ENCODE peak calls at places on chromosomes 13 and 19, in seven cellular contexts. C, F, G, M, L, S and A are unnamed samples. For H3K9me3 and H3K4me1, the result is how much of the 10 kb centered on the place peaks cover.

GRCh38 chr19:5142725-5143097 is 173.8 kb downstream of the KDM4B start:
- DNase-seq in C (no peak), F (no peak), G (no peak), M (no peak), L (no peak), S (no peak), A (no peak)

GRCh38 chr13:78192721-78193120 is 274.1 kb upstream of the EDNRB start:
- DNase-seq in C (no peak), F (no peak), G (no peak), M (no peak), L (no peak), S (no peak), A (no peak)

GRCh38 chr13:80547885-80548284 is 207.0 kb upstream of the SPRY2 start:
- DNase-seq in C (no peak), F (no peak), G (no peak), M (no peak), L (no peak), S (no peak), A (no peak)

GRCh38 chr13:95301135-95301946 is at the start of gene ABCC4:
- DNase-seq in C (peak), F (peak), G (peak), M (no peak), L (peak), S (no peak), A (peak)

GRCh38 chr19:12365094-12365371 is 450 bp downstream of the ZNF442 start:
- DNase-seq in C (no peak), F (no peak), G (no peak), M (no peak), L (peak), S (no peak), A (peak)

GRCh38 chr13:21402586-21403307 is 56.4 kb downstream of the ZDHHC20 start:
- DNase-seq in C (no peak), F (no peak), G (no peak), M (no peak), L (no peak), S (no peak), A (no peak)

GRCh38 chr13:65789815-65790214 is 1440.3 kb downstream of the PCDH9 start:
- DNase-seq in C (no peak), F (no peak), G (no peak), M (no peak), L (no peak), S (no peak), A (no peak)

GRCh38 chr13:50989476-50989875 is 79.9 kb downstream of the RNASEH2B start:
- DNase-seq in C (no peak), F (no peak), G (peak), M (peak), L (no peak), S (no peak), A (peak)

GRCh38 chr19:51552608-51552995 is 18.5 kb upstream of the ZNF175 start:
- DNase-seq in C (no peak), F (no peak), G (no peak), M (no peak), L (no peak), S (no peak), A (no peak)

GRCh38 chr13:73952683-73953082 is 181.5 kb downstream of the KLF12 start:
- DNase-seq in C (no peak), F (no peak), G (no peak), M (no peak), L (no peak), S (peak), A (peak)

GRCh38 chr19:51440846-51441409 is 17.3 kb downstream of the SIGLEC8 start:
- DNase-seq in C (no peak), F (no peak), G (no peak), M (no peak), L (peak), S (no peak), A (no peak)

GRCh38 chr19:17922138-17922537 is 10.7 kb upstream of the CCDC124 start:
- DNase-seq in C (no peak), F (no peak), G (no peak), M (no peak), L (no peak), S (no peak), A (no peak)

GRCh38 chr13:110759710-110760109 is 46.2 kb downstream of the ING1 start:
- DNase-seq in C (no peak), F (no peak), G (no peak), M (no peak), L (no peak), S (no peak), A (no peak)

GRCh38 chr19:48511321-48511731 is 309 bp downstream of the LMTK3 start:
- DNase-seq in C (no peak), F (peak), G (no peak), M (no peak), L (no peak), S (no peak), A (no peak)

GRCh38 chr13:24742986-24743385 is 21.0 kb upstream of the RNF17 start:
- DNase-seq in C (no peak), F (no peak), G (no peak), M (no peak), L (no peak), S (peak), A (no peak)

GRCh38 chr13:59946924-59947323 is 216.8 kb downstream of the DIAPH3 start:
- DNase-seq in C (no peak), F (no peak), G (no peak), M (no peak), L (no peak), S (no peak), A (peak)

GRCh38 chr19:18007939-18008673 is at the start of gene ARRDC2:
- DNase-seq in C (peak), F (peak), G (peak), M (peak), L (peak), S (peak), A (peak)

GRCh38 chr13:67614013-67614412 is 383.9 kb upstream of the PCDH9 start:
- DNase-seq in C (no peak), F (no peak), G (no peak), M (no peak), L (no peak), S (no peak), A (no peak)

GRCh38 chr19:40147693-40148347 is 43.4 kb upstream of the MAP3K10 start:
- DNase-seq in C (peak), F (no peak), G (no peak), M (no peak), L (no peak), S (no peak), A (no peak)

GRCh38 chr13:42707003-42707402 is 74.4 kb upstream of the FAM216B start:
- DNase-seq in C (no peak), F (no peak), G (no peak), M (no peak), L (no peak), S (no peak), A (no peak)

GRCh38 chr13:42153371-42153770 is 104.9 kb downstream of the DGKH start:
- DNase-seq in C (no peak), F (no peak), G (no peak), M (no peak), L (no peak), S (no peak), A (no peak)

GRCh38 chr19:18424122-18424889 is 5.1 kb downstream of the SSBP4 start:
- DNase-seq in C (no peak), F (no peak), G (no peak), M (no peak), L (peak), S (no peak), A (no peak)

GRCh38 chr19:37309834-37310575 is 60.9 kb upstream of the ZNF527 start:
- DNase-seq in C (no peak), F (peak), G (peak), M (no peak), L (no peak), S (peak), A (peak)

GRCh38 chr19:35176183-35176570 is 21.6 kb downstream of the FXYD5 start:
- DNase-seq in C (no peak), F (no peak), G (no peak), M (no peak), L (no peak), S (no peak), A (no peak)

GRCh38 chr13:32031815-32032345 is 306 bp downstream of the FRY start:
- DNase-seq in C (no peak), F (no peak), G (no peak), M (no peak), L (no peak), S (no peak), A (no peak)

GRCh38 chr19:29487432-29487831 is 38.4 kb upstream of the VSTM2B start:
- DNase-seq in C (no peak), F (no peak), G (no peak), M (no peak), L (peak), S (peak), A (no peak)

GRCh38 chr13:112859128-112859816 is 109.7 kb upstream of the MCF2L start:
- DNase-seq in C (no peak), F (no peak), G (no peak), M (no peak), L (peak), S (no peak), A (no peak)

GRCh38 chr19:7743425-7743841 is 3.9 kb downstream of the CD209 start:
- DNase-seq in C (no peak), F (no peak), G (no peak), M (no peak), L (peak), S (no peak), A (no peak)

GRCh38 chr13:112899618-112900600 is 69.1 kb upstream of the MCF2L start:
- DNase-seq in C (no peak), F (no peak), G (no peak), M (no peak), L (peak), S (no peak), A (no peak)

GRCh38 chr13:42377640-42378382 is 105.9 kb downstream of the AKAP11 start:
- DNase-seq in C (no peak), F (no peak), G (no peak), M (no peak), L (no peak), S (peak), A (no peak)

GRCh38 chr19:18460313-18460712 is 22.4 kb upstream of the ISYNA1 start:
- DNase-seq in C (peak), F (no peak), G (peak), M (peak), L (peak), S (no peak), A (no peak)

GRCh38 chr19:30439271-30439750 is 67.1 kb downstream of the ZNF536 start:
- DNase-seq in C (peak), F (no peak), G (no peak), M (no peak), L (no peak), S (no peak), A (no peak)

GRCh38 chr19:58055483-58055874 is 3.6 kb upstream of the ZNF135 start:
- DNase-seq in C (no peak), F (no peak), G (no peak), M (no peak), L (no peak), S (no peak), A (no peak)
- H3K9me3 ChIP-seq in C (under half), F (under half), G (under half), M (under half), L (under half), S (under half), A (under half)

GRCh38 chr13:75366380-75367280 is 115.3 kb downstream of the TBC1D4 start:
- DNase-seq in C (no peak), F (no peak), G (no peak), M (no peak), L (no peak), S (no peak), A (no peak)

GRCh38 chr13:75369986-75370385 is 112.0 kb downstream of the TBC1D4 start:
- DNase-seq in C (no peak), F (no peak), G (no peak), M (no peak), L (no peak), S (no peak), A (no peak)

GRCh38 chr13:75365724-75366173 is 116.2 kb downstream of the TBC1D4 start:
- DNase-seq in C (no peak), F (no peak), G (no peak), M (no peak), L (no peak), S (no peak), A (no peak)

GRCh38 chr13:75371223-75371622 is 110.7 kb downstream of the TBC1D4 start:
- DNase-seq in C (no peak), F (no peak), G (no peak), M (no peak), L (no peak), S (no peak), A (peak)

GRCh38 chr13:75368167-75368566 is 113.8 kb downstream of the TBC1D4 start:
- DNase-seq in C (no peak), F (no peak), G (peak), M (no peak), L (no peak), S (no peak), A (no peak)
- H3K4me1 ChIP-seq in C (under half), F (under half), G (under half), M (under half), L (under half), S (under half), A (under half)

GRCh38 chr19:45345506-45345860 is 4.9 kb downstream of the KLC3 start:
- DNase-seq in C (no peak), F (no peak), G (no peak), M (no peak), L (no peak), S (no peak), A (no peak)

GRCh38 chr19:45340899-45341453 is 426 bp downstream of the KLC3 start:
- DNase-seq in C (no peak), F (no peak), G (no peak), M (no peak), L (no peak), S (no peak), A (no peak)

GRCh38 chr19:45340232-45340898 is at the start of gene KLC3:
- DNase-seq in C (no peak), F (peak), G (peak), M (no peak), L (no peak), S (no peak), A (no peak)

GRCh38 chr19:45344621-45345505 is 4.3 kb downstream of the KLC3 start:
- DNase-seq in C (no peak), F (no peak), G (no peak), M (no peak), L (no peak), S (no peak), A (no peak)

GRCh38 chr19:45342911-45343310 is 2.4 kb downstream of the KLC3 start:
- DNase-seq in C (no peak), F (no peak), G (no peak), M (no peak), L (no peak), S (no peak), A (no peak)
- H3K27ac ChIP-seq in C (no peak), F (no peak), G (no peak), M (no peak), L (no peak), S (no peak), A (no peak)

DNA sequence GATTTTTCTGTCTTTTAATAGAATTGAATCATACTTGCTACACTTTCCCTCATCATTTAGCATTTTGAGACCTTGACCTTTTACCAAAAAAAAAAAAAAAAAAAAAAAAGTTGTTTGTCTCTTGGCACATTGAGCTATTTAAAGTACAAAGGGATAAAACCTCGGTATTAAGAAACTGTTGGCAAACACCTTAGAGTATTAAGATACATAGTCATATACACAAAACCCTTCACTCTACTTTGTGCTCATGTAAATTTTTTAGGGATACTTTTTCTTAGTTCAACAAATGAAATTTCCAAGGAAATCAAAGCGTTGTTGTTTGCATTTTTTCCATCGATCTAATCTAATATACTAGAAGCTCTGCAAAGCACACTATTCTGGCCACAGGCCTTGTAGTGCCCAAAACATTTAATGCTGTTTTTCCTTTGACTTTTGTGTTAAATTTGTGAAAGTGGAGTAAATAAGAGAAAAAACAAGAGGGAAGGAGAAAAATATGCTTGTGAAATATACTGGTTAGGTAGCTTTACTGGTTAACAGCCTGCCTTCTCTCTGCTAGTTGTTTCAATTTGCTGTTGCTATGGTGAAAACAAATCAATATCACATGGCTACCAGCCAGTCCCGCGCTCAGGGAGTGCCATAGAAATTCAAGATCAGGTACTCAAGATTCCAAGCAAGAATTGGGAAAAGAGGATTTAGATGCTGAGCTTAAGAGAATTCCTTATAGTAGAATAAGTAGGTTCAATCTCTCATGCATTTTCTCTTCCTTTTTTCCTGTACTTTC is 2.6 kb downstream of the MBNL2 start:
- DNase-seq in C (no peak), F (peak), G (peak), M (no peak), L (no peak), S (no peak), A (no peak)
- H3K9me3 ChIP-seq in C (under half), F (under half), G (under half), M (under half), L (under half), S (under half), A (under half)

GRCh38 chr13:47803131-47803530 is 197.9 kb downstream of the SUCLA2 start:
- DNase-seq in C (no peak), F (no peak), G (no peak), M (no peak), L (no peak), S (no peak), A (no peak)

GRCh38 chr13:47801555-47801954 is 199.5 kb downstream of the SUCLA2 start:
- DNase-seq in C (no peak), F (no peak), G (no peak), M (no peak), L (no peak), S (no peak), A (no peak)

GRCh38 chr13:47798194-47798593 is 202.9 kb downstream of the SUCLA2 start:
- DNase-seq in C (no peak), F (no peak), G (no peak), M (no peak), L (no peak), S (no peak), A (no peak)

GRCh38 chr13:47798906-47799305 is 202.2 kb downstream of the SUCLA2 start:
- DNase-seq in C (no peak), F (no peak), G (no peak), M (no peak), L (no peak), S (no peak), A (peak)

DNA sequence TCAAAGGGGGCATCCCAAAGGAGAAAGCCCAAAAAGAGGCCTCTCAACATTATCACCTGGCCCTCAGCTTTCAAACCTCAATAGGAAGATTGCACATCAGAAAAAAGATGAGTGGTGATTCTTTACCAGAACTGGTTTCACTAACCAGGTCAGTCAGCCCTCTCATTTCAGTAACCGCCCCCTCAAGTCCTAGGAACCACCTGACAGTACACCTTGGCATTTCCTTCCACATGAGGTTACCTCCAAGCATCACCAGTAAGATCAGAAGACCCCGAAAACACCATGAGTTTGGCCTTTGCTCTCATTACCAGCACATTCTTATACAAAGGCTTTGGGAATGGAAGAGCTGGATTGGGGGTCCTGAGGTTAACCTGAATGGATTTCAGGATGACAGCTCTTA is 200.5 kb downstream of the SUCLA2 start:
- DNase-seq in C (no peak), F (no peak), G (no peak), M (no peak), L (no peak), S (no peak), A (no peak)
- H3K4me1 ChIP-seq in C (under half), F (under half), G (under half), M (under half), L (under half), S (under half), A (under half)

GRCh38 chr13:100517135-100517534 is 71.5 kb downstream of the GGACT start:
- DNase-seq in C (no peak), F (no peak), G (peak), M (no peak), L (no peak), S (no peak), A (no peak)

GRCh38 chr13:100519626-100520025 is 69.0 kb downstream of the GGACT start:
- DNase-seq in C (no peak), F (no peak), G (no peak), M (no peak), L (no peak), S (no peak), A (no peak)

GRCh38 chr13:100520936-100521765 is 67.4 kb downstream of the GGACT start:
- DNase-seq in C (no peak), F (no peak), G (no peak), M (no peak), L (no peak), S (no peak), A (no peak)

GRCh38 chr13:100517706-100518105 is 70.9 kb downstream of the GGACT start:
- DNase-seq in C (no peak), F (peak), G (no peak), M (no peak), L (no peak), S (no peak), A (no peak)

GRCh38 chr13:100518394-100519062 is 70.1 kb downstream of the GGACT start:
- DNase-seq in C (no peak), F (no peak), G (no peak), M (no peak), L (no peak), S (no peak), A (no peak)
- H3K27ac ChIP-seq in C (no peak), F (no peak), G (peak), M (no peak), L (no peak), S (no peak), A (no peak)